ENCODE peak calls at places on chromosomes 2 and 18, in five cellular contexts. One of them, this sample, is unnamed.

GRCh38 chr18:7978834-7979233 is 411.7 kb downstream of the PTPRM start:
- DNase-seq in GM10248: no peak
- DNase-seq in GM12865: no peak
- DNase-seq in endothelial cell: no peak
- DNase-seq in suprapubic skin: no peak
- DNase-seq in this sample: no peak

GRCh38 chr2:218732761-218733158 is 22.1 kb downstream of the TTLL4 start:
- DNase-seq in GM10248: no peak
- DNase-seq in GM12865: no peak
- DNase-seq in endothelial cell: no peak
- DNase-seq in suprapubic skin: no peak
- DNase-seq in this sample: no peak

GRCh38 chr18:78492064-78492812 is 487.4 kb upstream of the SALL3 start:
- DNase-seq in GM10248: no peak
- DNase-seq in GM12865: no peak
- DNase-seq in endothelial cell: no peak
- DNase-seq in suprapubic skin: no peak
- DNase-seq in this sample: no peak

GRCh38 chr2:37623971-37624897 is 47.2 kb downstream of the CDC42EP3 start:
- DNase-seq in GM10248: peak; percentile 69
- DNase-seq in GM12865: peak; percentile 88
- DNase-seq in endothelial cell: no peak
- DNase-seq in suprapubic skin: no peak
- DNase-seq in this sample: peak; percentile 58

GRCh38 chr18:5519448-5520362 is 24.1 kb downstream of the EPB41L3 start:
- DNase-seq in GM10248: no peak
- DNase-seq in GM12865: no peak
- DNase-seq in endothelial cell: no peak
- DNase-seq in suprapubic skin: no peak
- DNase-seq in this sample: no peak

GRCh38 chr2:19733951-19734425 is 167.8 kb downstream of the TTC32 start:
- DNase-seq in GM10248: no peak
- DNase-seq in GM12865: no peak
- DNase-seq in endothelial cell: no peak
- DNase-seq in suprapubic skin: no peak
- DNase-seq in this sample: no peak

GRCh38 chr2:162839419-162839818 is 852 bp upstream of the KCNH7 start:
- DNase-seq in GM10248: no peak
- DNase-seq in GM12865: no peak
- DNase-seq in endothelial cell: peak; percentile 19
- DNase-seq in suprapubic skin: no peak
- DNase-seq in this sample: no peak

GRCh38 chr2:37551783-37552182 is 119.7 kb downstream of the CDC42EP3 start:
- DNase-seq in GM10248: no peak
- DNase-seq in GM12865: no peak
- DNase-seq in endothelial cell: no peak
- DNase-seq in suprapubic skin: no peak
- DNase-seq in this sample: no peak

GRCh38 chr2:216829533-216829932 is 30.3 kb downstream of the TNP1 start:
- DNase-seq in GM10248: no peak
- DNase-seq in GM12865: no peak
- DNase-seq in endothelial cell: no peak
- DNase-seq in suprapubic skin: peak; percentile 83
- DNase-seq in this sample: peak; percentile 68